ENCODE peak calls at places on chromosomes 5 and 9, in ten cellular contexts. L is activated naive CD4-positive, alpha-beta T cell treated with Interleukin-2 at 50 U/mL for 16 hours; H is progenitor cell of endocrine pancreas; I is activated CD4-positive, alpha-beta T cell treated with anti-CD3 and anti-CD28 coated beads, Interleukin-2, amount 50 U/mL, for 1 hour; C is T1000; E is KBM-7; X is dorsolateral prefrontal cortex; A is pancreas; D is HEK293T; F is left cardiac atrium. M is an unnamed sample.

GRCh38 chr9:134338394-134339182 is 12.3 kb downstream of the RXRA start:
- DNase-seq in L (no peak), H (no peak), I (no peak), C (no peak), E (no peak), X (no peak), A (peak), D (no peak), F (peak), M (no peak)

GRCh38 chr9:16396389-16396788 is 474.1 kb downstream of the BNC2 start:
- DNase-seq in L (no peak), H (no peak), I (no peak), C (no peak), E (no peak), X (no peak), A (no peak), D (no peak), F (no peak), M (no peak)

GRCh38 chr5:179154991-179155955 is 95.1 kb downstream of the ZNF354C start:
- DNase-seq in L (no peak), H (no peak), I (no peak), C (no peak), E (no peak), X (peak), A (no peak), D (no peak), F (peak), M (no peak)

GRCh38 chr9:126564128-126564527 is 49.6 kb upstream of the LMX1B start:
- DNase-seq in L (no peak), H (no peak), I (no peak), C (no peak), E (peak), X (no peak), A (no peak), D (no peak), F (no peak), M (no peak)

GRCh38 chr5:67549947-67550346 is 353.3 kb upstream of the CD180 start:
- DNase-seq in L (no peak), H (no peak), I (no peak), C (no peak), E (no peak), X (no peak), A (no peak), D (no peak), F (no peak), M (no peak)

GRCh38 chr9:130837002-130837511 is 2.0 kb downstream of the ABL1 start:
- DNase-seq in L (no peak), H (no peak), I (no peak), C (no peak), E (no peak), X (no peak), A (no peak), D (no peak), F (no peak), M (no peak)

GRCh38 chr5:143516249-143516648 is 112.8 kb upstream of the NR3C1 start:
- DNase-seq in L (no peak), H (no peak), I (no peak), C (no peak), E (no peak), X (no peak), A (no peak), D (no peak), F (no peak), M (no peak)

GRCh38 chr9:132582276-132582785 is at the start of gene BARHL1:
- DNase-seq in L (no peak), H (no peak), I (no peak), C (no peak), E (no peak), X (no peak), A (peak), D (no peak), F (no peak), M (no peak)

GRCh38 chr5:124071039-124071438 is 559.1 kb downstream of the CSNK1G3 start:
- DNase-seq in L (no peak), H (no peak), I (no peak), C (no peak), E (no peak), X (no peak), A (no peak), D (no peak), F (no peak), M (no peak)

GRCh38 chr5:131589510-131590348 is 45.3 kb downstream of the RAPGEF6 start:
- DNase-seq in L (peak), H (peak), I (peak), C (no peak), E (peak), X (no peak), A (no peak), D (peak), F (no peak), M (peak)

GRCh38 chr5:33072296-33072695 is 361.2 kb downstream of the NPR3 start:
- DNase-seq in L (no peak), H (no peak), I (no peak), C (no peak), E (no peak), X (no peak), A (no peak), D (no peak), F (no peak), M (no peak)

M was measured in T-cell.